ENCODE peak calls at places on chromosomes 1 and 21, in seven cellular contexts. P is esophagus squamous epithelium; S is CD8-positive, alpha-beta memory T cell; Y is endodermal cell; R is HL-60; E is mesendoderm; O is psoas muscle. L is an unnamed sample.

GRCh38 chr1:23673086-23673813 is 18.4 kb upstream of the RPL11 start:
- DNase-seq in P (no peak), Y (peak), R (no peak), O (peak), S (no peak), E (peak), L (no peak)

GRCh38 chr1:240207073-240207709 is 115.5 kb downstream of the FMN2 start:
- DNase-seq in R (no peak), Y (no peak), S (no peak), O (no peak), E (no peak), P (no peak), L (no peak)

GRCh38 chr1:209674957-209675566 is at the start of gene G0S2:
- DNase-seq in O (peak), R (no peak), Y (peak), P (no peak), E (peak), S (no peak), L (no peak)

GRCh38 chr21:32915099-32915498 is 110.6 kb upstream of the OLIG2 start:
- DNase-seq in O (no peak), S (no peak), E (no peak), P (no peak), Y (no peak), R (no peak), L (no peak)

GRCh38 chr21:43613755-43614638 is 45.3 kb downstream of the HSF2BP start:
- DNase-seq in S (no peak), P (no peak), E (no peak), O (no peak), R (no peak), Y (no peak), L (no peak)

GRCh38 chr1:113542221-113542701 is 151.9 kb downstream of the MAGI3 start:
- DNase-seq in Y (no peak), P (no peak), O (no peak), R (peak), S (no peak), E (no peak), L (no peak)

GRCh38 chr1:98018074-98018473 is 97.2 kb upstream of the DPYD start:
- DNase-seq in O (no peak), S (no peak), R (no peak), P (no peak), Y (no peak), E (no peak), L (no peak)

GRCh38 chr1:232047473-232047872 is 420.9 kb downstream of the DISC1 start:
- DNase-seq in O (no peak), E (peak), R (no peak), P (no peak), S (no peak), Y (no peak), L (no peak)

GRCh38 chr1:52306227-52307006 is 59.6 kb downstream of the CC2D1B start:
- DNase-seq in E (no peak), S (no peak), O (no peak), P (no peak), Y (peak), R (no peak), L (no peak)

GRCh38 chr1:10444795-10445397 is 4.9 kb upstream of the CORT start:
- DNase-seq in S (no peak), P (no peak), Y (no peak), O (no peak), R (no peak), E (no peak), L (no peak)

GRCh38 chr21:38255718-38256117 is 1.1 kb upstream of the KCNJ15 start:
- DNase-seq in E (no peak), R (no peak), O (no peak), P (no peak), S (no peak), Y (no peak), L (no peak)

GRCh38 chr1:234608720-234609527 is 1.1 kb downstream of the IRF2BP2 start:
- DNase-seq in Y (peak), O (peak), R (peak), E (peak), S (peak), P (no peak), L (no peak)

GRCh38 chr1:234609528-234610042 is 393 bp downstream of the IRF2BP2 start:
- DNase-seq in O (peak), E (no peak), S (no peak), R (peak), P (no peak), Y (no peak), L (no peak)

GRCh38 chr1:234606731-234607090 is 3.3 kb downstream of the IRF2BP2 start:
- DNase-seq in O (no peak), P (no peak), S (no peak), R (peak), Y (no peak), E (no peak), L (no peak)

GRCh38 chr1:234607091-234608025 is 2.6 kb downstream of the IRF2BP2 start:
- DNase-seq in S (peak), E (peak), P (no peak), Y (peak), O (peak), R (peak), L (peak)

DNA sequence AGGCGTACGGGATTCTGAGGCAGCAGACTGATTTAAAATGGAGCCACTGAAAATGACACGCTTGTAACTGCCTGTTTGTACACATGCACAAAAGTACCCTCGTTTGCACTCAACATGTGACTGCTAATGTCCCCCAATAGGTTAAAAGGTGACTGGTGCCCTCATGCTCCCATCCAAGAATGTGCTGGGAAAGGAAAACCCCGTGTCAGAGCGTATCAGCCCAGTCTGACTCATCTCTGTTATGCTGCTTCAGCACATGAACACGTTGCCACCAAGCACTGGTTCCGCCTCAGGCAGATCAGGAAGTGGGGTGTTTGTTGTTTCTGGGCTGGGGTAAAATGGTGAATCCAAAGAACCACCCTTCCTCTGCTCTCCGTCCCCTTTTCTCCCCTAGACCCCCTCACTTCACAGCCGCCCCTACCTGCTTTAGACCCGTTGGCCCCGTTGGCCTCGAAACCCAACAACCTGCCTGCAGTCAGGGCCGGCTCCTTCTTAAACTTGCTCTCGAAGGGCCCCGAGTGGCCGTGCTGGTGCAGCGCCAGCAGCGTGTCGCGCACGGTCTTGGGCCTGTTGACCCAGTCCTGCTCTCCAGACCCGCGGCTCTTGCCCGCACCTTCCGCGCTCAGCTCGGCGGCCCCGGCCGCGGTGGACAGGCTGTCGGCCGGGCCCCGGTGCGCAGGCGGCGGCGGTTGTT is 1.8 kb downstream of the IRF2BP2 start:
- DNase-seq in E (peak), O (peak), Y (peak), R (peak), S (peak), P (peak), L (peak)
- H3K27ac ChIP-seq in E (peak), O (peak), Y (peak), R (peak), S (peak), P (peak), L (peak)

GRCh38 chr21:42191064-42191463 is 27.9 kb upstream of the ABCG1 start:
- DNase-seq in Y (no peak), S (no peak), R (no peak), O (no peak), E (no peak), P (no peak), L (no peak)
- H3K27ac ChIP-seq in Y (no peak), S (no peak), R (no peak), O (no peak), E (no peak), P (no peak), L (peak)

GRCh38 chr21:41234574-41234973 is 66.6 kb downstream of the BACE2 start:
- DNase-seq in R (no peak), O (no peak), P (no peak), Y (no peak), S (no peak), E (no peak), L (no peak)
- H3K27ac ChIP-seq in R (no peak), O (no peak), P (no peak), Y (no peak), S (no peak), E (no peak), L (no peak)

GRCh38 chr1:1898246-1898933 is 7.5 kb upstream of the GNB1 start:
- DNase-seq in E (no peak), S (no peak), R (no peak), P (no peak), O (no peak), Y (no peak), L (no peak)
- H3K27ac ChIP-seq in E (no peak), S (no peak), R (no peak), P (no peak), O (no peak), Y (no peak), L (no peak)

DNA sequence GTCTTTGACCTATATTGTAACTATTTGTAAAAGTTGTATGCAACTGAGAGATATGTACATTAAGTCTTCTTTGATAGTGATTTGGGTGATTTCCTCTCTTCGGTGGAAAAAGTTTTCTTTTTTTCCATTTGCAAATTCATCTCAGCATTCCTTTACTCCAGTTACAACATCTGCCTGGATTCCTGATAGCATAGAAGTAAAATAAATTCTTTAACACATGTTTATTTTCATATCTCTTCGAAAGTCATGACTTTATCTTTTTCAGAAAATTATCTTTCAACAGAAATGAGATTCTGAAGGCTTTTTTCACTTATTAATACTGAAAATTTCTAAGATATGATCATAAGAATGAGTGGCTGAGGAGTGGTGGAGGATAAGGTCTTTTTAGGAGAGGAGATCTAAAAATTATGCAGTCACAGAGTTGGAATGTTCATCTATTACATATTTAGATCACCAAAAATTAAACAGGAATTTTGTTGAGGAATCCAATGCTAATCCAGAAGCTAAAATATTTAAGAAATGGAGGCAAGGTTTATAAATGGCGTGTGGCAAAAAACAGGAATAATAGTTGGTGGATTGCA is 400.5 kb downstream of the KCNT2 start:
- DNase-seq in P (no peak), E (no peak), O (no peak), S (no peak), R (no peak), Y (no peak), L (no peak)
- H3K27ac ChIP-seq in P (no peak), E (no peak), O (no peak), S (no peak), R (no peak), Y (no peak), L (no peak)

DNA sequence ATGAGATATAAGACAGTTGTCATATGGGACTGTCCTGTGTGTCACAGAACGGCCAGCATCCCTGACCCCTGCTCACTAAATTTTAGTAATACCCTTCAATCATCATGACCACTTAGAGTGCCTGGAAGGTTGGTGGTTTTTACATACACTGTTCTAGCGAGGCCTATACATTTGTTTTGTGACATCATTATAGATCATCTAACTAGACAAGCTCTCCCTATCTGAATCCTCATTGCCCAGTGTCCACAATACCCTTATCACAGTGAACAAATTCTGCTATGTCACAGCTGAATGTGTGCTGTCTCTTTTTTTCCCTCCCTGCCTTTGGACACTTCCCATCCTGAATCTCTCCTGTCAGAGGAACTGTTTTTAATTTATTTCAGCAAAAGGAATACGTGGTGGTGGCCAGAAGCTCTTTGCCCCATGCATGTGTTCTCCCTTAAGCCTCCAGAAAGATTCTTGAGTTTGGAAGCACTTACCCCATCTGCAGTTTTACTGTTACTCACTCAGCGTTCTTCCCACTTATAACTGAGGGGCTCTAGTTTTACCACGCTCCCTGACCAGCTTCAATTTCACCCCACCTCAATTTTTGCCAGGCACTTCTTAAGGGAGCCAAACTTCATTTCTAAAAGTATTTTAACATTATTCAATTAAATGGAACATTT is 70.3 kb downstream of the OLFML2B start:
- DNase-seq in R (no peak), Y (no peak), E (no peak), S (no peak), O (no peak), P (no peak), L (no peak)
- H3K27ac ChIP-seq in R (no peak), Y (no peak), E (no peak), S (peak), O (no peak), P (no peak), L (no peak)

GRCh38 chr21:22758478-22758877 is 1760.3 kb downstream of the NCAM2 start:
- DNase-seq in Y (no peak), P (no peak), R (no peak), O (no peak), E (no peak), S (no peak), L (no peak)
- H3K27ac ChIP-seq in Y (no peak), P (no peak), R (no peak), O (no peak), E (no peak), S (no peak), L (no peak)

GRCh38 chr1:156295391-156295947 is at the start of gene GLMP:
- DNase-seq in P (no peak), O (peak), E (peak), Y (peak), R (no peak), S (peak), L (peak)

GRCh38 chr1:156293098-156293434 is 2.4 kb downstream of the GLMP start:
- DNase-seq in R (no peak), E (no peak), O (no peak), Y (no peak), P (no peak), S (no peak), L (no peak)

GRCh38 chr1:156293895-156294294 is 1.6 kb downstream of the GLMP start:
- DNase-seq in S (no peak), Y (no peak), R (no peak), E (no peak), O (no peak), P (no peak), L (no peak)

GRCh38 chr1:156289857-156290256 is 5.6 kb downstream of the GLMP start:
- DNase-seq in R (no peak), Y (no peak), P (no peak), E (no peak), S (no peak), O (no peak), L (no peak)

DNA sequence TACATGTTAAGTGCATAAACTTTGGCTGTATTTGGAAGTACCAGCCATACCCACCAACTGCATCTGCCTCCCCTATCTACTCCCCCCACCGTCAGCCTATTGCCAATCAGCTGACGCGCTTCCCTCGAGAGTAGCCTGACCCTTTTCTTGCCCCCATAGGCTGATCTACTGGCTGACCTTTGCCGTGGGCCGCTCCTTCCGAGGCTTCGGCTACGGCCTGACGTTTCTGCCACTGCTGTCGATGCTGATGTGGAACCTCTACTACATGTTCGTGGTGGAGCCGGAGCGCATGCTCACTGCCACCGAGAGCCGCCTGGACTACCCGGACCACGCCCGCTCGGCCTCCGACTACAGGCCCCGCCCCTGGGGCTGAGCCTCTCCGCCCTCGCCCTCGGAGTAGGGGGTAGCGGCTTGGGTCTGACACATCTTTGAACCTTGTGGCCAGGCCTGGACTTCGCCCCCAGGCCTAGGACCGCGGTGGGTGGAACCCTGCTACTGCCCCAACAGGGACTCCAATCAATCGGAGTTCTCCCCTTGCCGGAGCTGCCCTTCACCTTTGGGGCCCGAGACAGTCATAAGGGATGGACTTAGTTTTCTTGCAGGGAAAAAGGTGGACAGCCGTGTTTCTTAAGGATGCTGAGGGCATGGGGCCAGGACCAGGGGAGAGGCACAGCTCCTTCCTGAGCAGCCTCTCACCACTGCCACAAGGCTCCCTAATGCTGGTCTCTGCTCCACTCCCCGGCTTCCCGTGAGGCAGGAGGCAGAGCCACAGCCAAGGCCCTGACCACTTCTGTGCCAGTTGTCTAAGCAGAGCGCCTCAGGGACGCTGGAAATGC is 4.0 kb downstream of the GLMP start:
- DNase-seq in P (no peak), Y (peak), S (no peak), E (peak), O (peak), R (no peak), L (peak)
- H3K27ac ChIP-seq in P (peak), Y (no peak), S (no peak), E (no peak), O (peak), R (no peak), L (peak)

GRCh38 chr21:45460011-45460565 is 55.1 kb downstream of the COL18A1 start:
- DNase-seq in R (no peak), E (no peak), S (no peak), Y (no peak), P (no peak), O (peak), L (no peak)

GRCh38 chr21:45457832-45458172 is 52.8 kb downstream of the COL18A1 start:
- DNase-seq in O (no peak), S (no peak), Y (no peak), E (no peak), R (no peak), P (no peak), L (no peak)

GRCh38 chr21:45457161-45457831 is 52.3 kb downstream of the COL18A1 start:
- DNase-seq in E (no peak), S (peak), O (peak), Y (no peak), P (no peak), R (no peak), L (no peak)

GRCh38 chr21:45459171-45460010 is 54.4 kb downstream of the COL18A1 start:
- DNase-seq in S (no peak), R (no peak), P (no peak), O (peak), Y (no peak), E (no peak), L (no peak)

GRCh38 chr21:45458281-45459170 is 53.6 kb downstream of the COL18A1 start:
- DNase-seq in E (no peak), Y (no peak), S (peak), O (peak), P (no peak), R (no peak), L (no peak)
- H3K27ac ChIP-seq in E (no peak), Y (no peak), S (no peak), O (no peak), P (no peak), R (no peak), L (peak)

L was measured in substantia nigra.